ENCODE peak calls at places on chromosome 9, in five cellular contexts. One of them, this sample, is unnamed.

GRCh38 chr9:91427873-91428272 is 4.2 kb upstream of the NFIL3 start:
- DNase-seq in hepatocyte: peak; percentile 29
- DNase-seq in IMR-90: peak; percentile 76
- DNase-seq in astrocyte of the spinal cord: peak; percentile 59
- DNase-seq in tibial artery: no peak
- DNase-seq in this sample: no peak

GRCh38 chr9:95826183-95826838 is 49.2 kb upstream of the ERCC6L2 start:
- DNase-seq in hepatocyte: no peak
- DNase-seq in IMR-90: peak; percentile 31
- DNase-seq in astrocyte of the spinal cord: no peak
- DNase-seq in tibial artery: no peak
- DNase-seq in this sample: no peak

GRCh38 chr9:69195681-69196080 is 21.6 kb downstream of the TJP2 start:
- DNase-seq in hepatocyte: no peak
- DNase-seq in IMR-90: no peak
- DNase-seq in astrocyte of the spinal cord: no peak
- DNase-seq in tibial artery: no peak
- DNase-seq in this sample: no peak

GRCh38 chr9:82488702-82489578 is 500.4 kb downstream of the SPATA31D1 start:
- DNase-seq in hepatocyte: peak; percentile 41
- DNase-seq in IMR-90: peak; percentile 88
- DNase-seq in astrocyte of the spinal cord: peak; percentile 98
- DNase-seq in tibial artery: no peak
- DNase-seq in this sample: peak; percentile 81

GRCh38 chr9:32580631-32581300 is 7.8 kb upstream of the NDUFB6 start:
- DNase-seq in hepatocyte: no peak
- DNase-seq in IMR-90: no peak
- DNase-seq in astrocyte of the spinal cord: no peak
- DNase-seq in tibial artery: no peak
- DNase-seq in this sample: no peak

GRCh38 chr9:69549310-69550202 is 122.6 kb downstream of the APBA1 start:
- DNase-seq in hepatocyte: peak; percentile 61
- DNase-seq in IMR-90: peak; percentile 61
- DNase-seq in astrocyte of the spinal cord: peak; percentile 57
- DNase-seq in tibial artery: no peak
- DNase-seq in this sample: no peak

GRCh38 chr9:97752274-97752673 is 55.1 kb upstream of the XPA start:
- DNase-seq in hepatocyte: no peak
- DNase-seq in IMR-90: no peak
- DNase-seq in astrocyte of the spinal cord: no peak
- DNase-seq in tibial artery: no peak
- DNase-seq in this sample: no peak

GRCh38 chr9:114338187-114338586 is 8.5 kb downstream of the ORM2 start:
- DNase-seq in hepatocyte: no peak
- DNase-seq in IMR-90: no peak
- DNase-seq in astrocyte of the spinal cord: no peak
- DNase-seq in tibial artery: no peak
- DNase-seq in this sample: no peak

GRCh38 chr9:81318571-81318970 is 370.8 kb downstream of the TLE1 start:
- DNase-seq in hepatocyte: no peak
- DNase-seq in IMR-90: peak; percentile 72
- DNase-seq in astrocyte of the spinal cord: peak; percentile 52
- DNase-seq in tibial artery: no peak
- DNase-seq in this sample: peak; percentile 15

GRCh38 chr9:135664266-135664665 is 1.2 kb downstream of the LCN9 start:
- DNase-seq in hepatocyte: no peak
- DNase-seq in IMR-90: no peak
- DNase-seq in astrocyte of the spinal cord: no peak
- DNase-seq in tibial artery: peak; percentile 29
- DNase-seq in this sample: no peak

GRCh38 chr9:129333613-129333960 is 155.5 kb upstream of the IER5L start:
- DNase-seq in hepatocyte: peak; percentile 70
- DNase-seq in IMR-90: no peak
- DNase-seq in astrocyte of the spinal cord: no peak
- DNase-seq in tibial artery: no peak
- DNase-seq in this sample: no peak

GRCh38 chr9:37187713-37188439 is 67.5 kb downstream of the ZCCHC7 start:
- DNase-seq in hepatocyte: no peak
- DNase-seq in IMR-90: peak; percentile 28
- DNase-seq in astrocyte of the spinal cord: peak; percentile 40
- DNase-seq in tibial artery: no peak
- DNase-seq in this sample: no peak

GRCh38 chr9:64773491-64773931 is 511.5 kb downstream of the FOXD4L5 start:
- DNase-seq in hepatocyte: peak; percentile 3
- DNase-seq in IMR-90: no peak
- DNase-seq in astrocyte of the spinal cord: peak; percentile 58
- DNase-seq in tibial artery: no peak
- DNase-seq in this sample: no peak

GRCh38 chr9:94464790-94465189 is 90.1 kb upstream of the PCAT7 start:
- DNase-seq in hepatocyte: no peak
- DNase-seq in IMR-90: no peak
- DNase-seq in astrocyte of the spinal cord: no peak
- DNase-seq in tibial artery: no peak
- DNase-seq in this sample: no peak

GRCh38 chr9:116153765-116154333 is at the start of gene PAPPA:
- DNase-seq in hepatocyte: peak; percentile 24
- DNase-seq in IMR-90: no peak
- DNase-seq in astrocyte of the spinal cord: no peak
- DNase-seq in tibial artery: no peak
- DNase-seq in this sample: no peak

GRCh38 chr9:93128011-93128714 is 5.9 kb downstream of the NINJ1 start:
- DNase-seq in hepatocyte: peak; percentile 4
- DNase-seq in IMR-90: no peak
- DNase-seq in astrocyte of the spinal cord: no peak
- DNase-seq in tibial artery: no peak
- DNase-seq in this sample: no peak

GRCh38 chr9:29214162-29214520 is 1640.9 kb upstream of the C9orf72 start:
- DNase-seq in hepatocyte: peak; percentile 72
- DNase-seq in IMR-90: no peak
- DNase-seq in astrocyte of the spinal cord: peak; percentile 51
- DNase-seq in tibial artery: no peak
- DNase-seq in this sample: no peak

DNA sequence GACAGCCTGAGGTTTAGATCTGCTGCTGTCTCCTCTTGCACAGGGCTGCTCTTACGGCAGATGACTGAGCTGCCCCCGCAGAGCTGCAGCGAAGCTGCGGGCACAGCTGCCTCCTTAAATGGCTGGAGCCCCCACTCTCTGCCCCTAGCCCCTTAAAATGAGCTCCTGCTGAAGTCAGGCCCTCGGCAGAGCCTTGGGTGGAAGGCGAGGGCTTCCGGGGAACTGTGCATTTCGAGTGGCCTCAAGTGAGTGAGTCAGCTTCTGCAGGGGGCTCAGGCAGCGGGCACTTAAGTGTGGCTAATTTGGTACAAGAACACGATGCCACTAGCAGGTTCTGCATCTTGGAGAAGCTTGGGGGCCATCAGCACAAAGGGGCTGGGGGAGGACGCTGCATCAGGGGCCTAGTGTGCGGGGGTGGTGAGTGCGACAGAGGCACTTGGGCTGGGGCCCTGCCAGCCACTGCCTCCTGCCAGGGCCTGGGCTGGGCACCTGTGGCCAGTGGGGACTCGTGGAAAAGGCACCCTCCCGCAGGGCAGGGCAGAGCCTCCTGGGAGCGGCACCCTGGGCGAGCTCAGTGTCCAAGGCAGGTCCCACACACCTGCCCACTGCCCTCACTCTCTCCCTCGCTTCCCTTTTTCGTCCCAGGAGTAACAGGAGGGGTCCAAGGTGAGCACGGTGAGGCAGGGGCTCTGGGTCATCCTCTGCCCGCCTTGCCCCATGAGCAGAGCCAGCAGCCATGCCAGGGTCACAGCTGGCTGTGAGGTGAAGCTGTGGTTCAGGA is 28.8 kb upstream of the RNU6ATAC start:
- DNase-seq in hepatocyte: no peak
- DNase-seq in IMR-90: no peak
- DNase-seq in astrocyte of the spinal cord: no peak
- DNase-seq in tibial artery: peak; percentile 56
- DNase-seq in this sample: no peak
- H3K4me3 ChIP-seq in hepatocyte: no peak overlapping the region
- H3K4me3 ChIP-seq in IMR-90: no peak overlapping the region
- H3K4me3 ChIP-seq in astrocyte of the spinal cord: no peak overlapping the region
- H3K4me3 ChIP-seq in tibial artery: no peak overlapping the region
- H3K4me3 ChIP-seq in this sample: no peak overlapping the region

DNA sequence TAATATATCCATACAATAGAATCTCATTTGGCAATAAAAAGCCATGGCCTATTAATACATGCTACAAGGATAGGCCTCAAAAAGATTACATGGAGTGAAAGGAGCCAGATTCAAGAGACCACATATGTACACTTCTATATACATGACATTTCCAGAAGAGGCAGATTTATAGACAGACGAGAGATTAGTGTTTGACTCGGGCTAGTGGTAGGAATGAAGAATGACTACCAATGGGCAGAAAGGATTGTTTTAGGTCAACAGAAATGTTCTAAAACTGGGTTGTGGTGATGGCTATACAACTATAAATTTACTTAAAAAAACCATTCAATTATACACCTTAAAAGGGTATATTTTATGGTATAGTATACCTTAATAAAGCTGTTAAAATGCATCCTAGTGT is 41.9 kb downstream of the SETX start:
- DNase-seq in hepatocyte: no peak
- DNase-seq in IMR-90: no peak
- DNase-seq in astrocyte of the spinal cord: no peak
- DNase-seq in tibial artery: no peak
- DNase-seq in this sample: no peak
- TF ChIP-seq CTCF in hepatocyte: peak; percentile 16
- TF ChIP-seq CTCF in IMR-90: peak; percentile 9
- TF ChIP-seq CTCF in astrocyte of the spinal cord: peak; percentile 36
- TF ChIP-seq CTCF in tibial artery: no peak
- TF ChIP-seq CTCF in this sample: no peak

GRCh38 chr9:117459941-117460340 is 45.1 kb upstream of the ASTN2 start:
- DNase-seq in hepatocyte: no peak
- DNase-seq in IMR-90: no peak
- DNase-seq in astrocyte of the spinal cord: no peak
- DNase-seq in tibial artery: no peak
- DNase-seq in this sample: no peak

GRCh38 chr9:117460743-117461142 is 45.9 kb upstream of the ASTN2 start:
- DNase-seq in hepatocyte: no peak
- DNase-seq in IMR-90: no peak
- DNase-seq in astrocyte of the spinal cord: no peak
- DNase-seq in tibial artery: no peak
- DNase-seq in this sample: no peak

GRCh38 chr9:117462926-117463325 is 48.1 kb upstream of the ASTN2 start:
- DNase-seq in hepatocyte: no peak
- DNase-seq in IMR-90: no peak
- DNase-seq in astrocyte of the spinal cord: no peak
- DNase-seq in tibial artery: no peak
- DNase-seq in this sample: no peak

GRCh38 chr9:117458066-117458465 is 43.2 kb upstream of the ASTN2 start:
- DNase-seq in hepatocyte: no peak
- DNase-seq in IMR-90: no peak
- DNase-seq in astrocyte of the spinal cord: no peak
- DNase-seq in tibial artery: no peak
- DNase-seq in this sample: no peak

GRCh38 chr9:117461386-117461785 is 46.5 kb upstream of the ASTN2 start:
- DNase-seq in hepatocyte: no peak
- DNase-seq in IMR-90: no peak
- DNase-seq in astrocyte of the spinal cord: no peak
- DNase-seq in tibial artery: no peak
- DNase-seq in this sample: no peak
- H3K4me3 ChIP-seq in hepatocyte: no peak overlapping the region
- H3K4me3 ChIP-seq in IMR-90: no peak overlapping the region
- H3K4me3 ChIP-seq in astrocyte of the spinal cord: no peak overlapping the region
- H3K4me3 ChIP-seq in tibial artery: no peak overlapping the region
- H3K4me3 ChIP-seq in this sample: no peak overlapping the region

GRCh38 chr9:137165250-137165836 is 4.5 kb downstream of the LRRC26 start:
- DNase-seq in hepatocyte: no peak
- DNase-seq in IMR-90: no peak
- DNase-seq in astrocyte of the spinal cord: no peak
- DNase-seq in tibial artery: no peak
- DNase-seq in this sample: no peak
- TF ChIP-seq CTCF in hepatocyte: no peak
- TF ChIP-seq CTCF in IMR-90: no peak
- TF ChIP-seq CTCF in astrocyte of the spinal cord: no peak
- TF ChIP-seq CTCF in tibial artery: no peak
- TF ChIP-seq CTCF in this sample: no peak

GRCh38 chr9:109478204-109478563 is 19.9 kb downstream of the PTPN3 start:
- DNase-seq in hepatocyte: no peak
- DNase-seq in IMR-90: no peak
- DNase-seq in astrocyte of the spinal cord: no peak
- DNase-seq in tibial artery: no peak
- DNase-seq in this sample: no peak
- H3K4me3 ChIP-seq in hepatocyte: no peak overlapping the region
- H3K4me3 ChIP-seq in IMR-90: no peak overlapping the region
- H3K4me3 ChIP-seq in astrocyte of the spinal cord: no peak overlapping the region
- H3K4me3 ChIP-seq in tibial artery: no peak overlapping the region
- H3K4me3 ChIP-seq in this sample: no peak overlapping the region

GRCh38 chr9:126325779-126326178 is 850 bp upstream of the MVB12B start:
- DNase-seq in hepatocyte: no peak
- DNase-seq in IMR-90: no peak
- DNase-seq in astrocyte of the spinal cord: no peak
- DNase-seq in tibial artery: no peak
- DNase-seq in this sample: no peak

GRCh38 chr9:126327750-126328120 is 1.1 kb downstream of the MVB12B start:
- DNase-seq in hepatocyte: no peak
- DNase-seq in IMR-90: no peak
- DNase-seq in astrocyte of the spinal cord: no peak
- DNase-seq in tibial artery: no peak
- DNase-seq in this sample: no peak

GRCh38 chr9:126328415-126328814 is 1.8 kb downstream of the MVB12B start:
- DNase-seq in hepatocyte: no peak
- DNase-seq in IMR-90: no peak
- DNase-seq in astrocyte of the spinal cord: no peak
- DNase-seq in tibial artery: no peak
- DNase-seq in this sample: no peak

GRCh38 chr9:126326228-126327015 is at the start of gene MVB12B:
- DNase-seq in hepatocyte: peak; percentile 73
- DNase-seq in IMR-90: peak; percentile 8
- DNase-seq in astrocyte of the spinal cord: peak; percentile 23
- DNase-seq in tibial artery: no peak
- DNase-seq in this sample: no peak

DNA sequence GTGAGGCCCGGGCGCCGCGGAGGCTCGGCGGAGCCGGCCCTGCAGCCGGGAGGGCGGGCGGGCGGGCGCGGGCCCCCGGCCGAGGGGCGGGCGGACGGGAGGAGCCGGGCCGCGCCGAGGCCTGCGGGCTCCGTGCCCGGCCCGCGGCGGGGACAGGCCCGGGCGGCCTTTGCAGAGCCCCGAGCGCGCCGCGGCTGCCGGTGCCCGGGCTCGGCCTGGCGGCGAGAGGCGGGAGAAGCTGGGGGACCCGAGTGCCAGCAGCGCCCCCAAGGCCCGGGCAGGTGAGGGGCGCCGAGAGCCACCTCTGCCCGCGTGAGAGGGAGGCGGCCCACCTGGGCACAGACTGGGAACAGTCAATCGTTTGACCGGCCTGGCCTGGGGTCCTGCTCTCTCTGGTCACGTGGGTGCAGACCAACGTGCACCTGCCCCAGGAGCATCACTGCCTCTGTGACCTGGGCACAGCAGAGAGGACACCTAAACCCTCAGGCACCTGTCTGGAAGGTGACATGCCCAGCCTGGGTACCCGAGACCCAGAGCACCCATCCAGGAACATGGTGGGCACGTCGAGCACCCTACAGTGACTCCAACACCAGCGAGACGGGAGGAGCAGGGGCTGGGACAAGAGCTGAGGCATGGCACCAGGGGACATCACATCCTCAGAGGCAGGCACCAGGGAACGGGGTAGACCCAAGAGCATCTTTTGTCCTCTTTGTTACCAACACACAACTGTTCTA is 554 bp downstream of the MVB12B start:
- DNase-seq in hepatocyte: no peak
- DNase-seq in IMR-90: no peak
- DNase-seq in astrocyte of the spinal cord: no peak
- DNase-seq in tibial artery: no peak
- DNase-seq in this sample: no peak
- TF ChIP-seq CTCF in hepatocyte: peak; percentile 8
- TF ChIP-seq CTCF in IMR-90: no peak
- TF ChIP-seq CTCF in astrocyte of the spinal cord: no peak
- TF ChIP-seq CTCF in tibial artery: no peak
- TF ChIP-seq CTCF in this sample: no peak

This sample was measured in HFF-Myc.